ENCODE peak calls at places on chromosomes 16 and 17, in four cellular contexts. B is K562, P is H1, Z is WTC11. D is an unnamed sample.

GRCh38 chr17:14737984-14738651 is 437.2 kb downstream of the HS3ST3B1 start:
- DNase-seq in B (no peak), P (no peak), Z (no peak), D (no peak)

GRCh38 chr16:54657709-54658102 is 273.0 kb upstream of the IRX5 start:
- DNase-seq in B (no peak), P (no peak), Z (no peak), D (no peak)

GRCh38 chr17:29590261-29590978 is 972 bp upstream of the GIT1 start:
- DNase-seq in B (no peak), P (no peak), Z (no peak), D (no peak)

GRCh38 chr17:17758443-17758842 is 77.2 kb downstream of the RAI1 start:
- DNase-seq in B (no peak), P (no peak), Z (no peak), D (no peak)

GRCh38 chr16:31331807-31332301 is 23.1 kb upstream of the ITGAX start:
- DNase-seq in B (no peak), P (no peak), Z (no peak), D (no peak)

GRCh38 chr17:38325221-38325851 is 18.4 kb downstream of the GPR179 start:
- DNase-seq in B (no peak), P (no peak), Z (no peak), D (peak; percentile 51)

GRCh38 chr16:50067290-50067853 is 1.6 kb downstream of the HEATR3 start:
- DNase-seq in B (no peak), P (no peak), Z (no peak), D (peak; percentile 53)

GRCh38 chr17:31309525-31309924 is 4.3 kb downstream of the EVI2B start:
- DNase-seq in B (no peak), P (no peak), Z (no peak), D (no peak)

GRCh38 chr17:57121308-57122042 is 36.4 kb downstream of the AKAP1 start:
- DNase-seq in B (peak; percentile 54), P (no peak), Z (peak; percentile 70), D (peak; percentile 80)

GRCh38 chr17:81323411-81323868 is 28.3 kb upstream of the SLC38A10 start:
- DNase-seq in B (no peak), P (no peak), Z (no peak), D (peak; percentile 86)

GRCh38 chr17:42509409-42509808 is 26.6 kb upstream of the NAGLU start:
- DNase-seq in B (no peak), P (no peak), Z (no peak), D (no peak)
- TF ChIP-seq TEAD4 in B (no peak), P (no peak), Z (no peak), D (no peak)

DNA sequence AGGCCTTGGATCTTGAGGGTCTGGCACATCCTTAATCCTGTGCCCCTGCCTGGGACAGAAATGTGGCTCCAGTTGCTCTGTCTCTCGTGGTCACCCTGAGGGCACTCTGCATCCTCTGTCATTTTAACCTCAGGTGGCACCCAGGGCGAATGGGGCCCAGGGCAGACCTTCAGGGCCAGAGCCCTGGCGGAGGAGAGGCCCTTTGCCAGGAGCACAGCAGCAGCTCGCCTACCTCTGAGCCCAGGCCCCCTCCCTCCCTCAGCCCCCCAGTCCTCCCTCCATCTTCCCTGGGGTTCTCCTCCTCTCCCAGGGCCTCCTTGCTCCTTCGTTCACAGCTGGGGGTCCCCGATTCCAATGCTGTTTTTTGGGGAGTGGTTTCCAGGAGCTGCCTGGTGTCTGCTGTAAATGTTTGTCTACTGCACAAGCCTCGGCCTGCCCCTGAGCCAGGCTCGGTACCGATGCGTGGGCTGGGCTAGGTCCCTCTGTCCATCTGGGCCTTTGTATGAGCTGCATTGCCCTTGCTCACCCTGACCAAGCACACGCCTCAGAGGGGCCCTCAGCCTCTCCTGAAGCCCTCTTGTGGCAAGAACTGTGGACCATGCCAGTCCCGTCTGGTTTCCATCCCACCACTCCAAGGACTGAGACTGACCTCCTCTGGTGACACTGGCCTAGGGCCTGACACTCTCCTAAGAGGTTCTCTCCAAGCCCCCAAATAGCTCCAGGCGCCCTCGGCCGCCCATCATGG is 4.0 kb upstream of the ADGRG3 start:
- DNase-seq in B (no peak), P (no peak), Z (no peak), D (no peak)
- TF ChIP-seq TEAD4 in B (no peak), P (no peak), Z (no peak), D (no peak)

GRCh38 chr16:21953541-21953902 is 361 bp downstream of the UQCRC2 start:
- DNase-seq in B (no peak), P (no peak), Z (no peak), D (no peak)

GRCh38 chr16:21952040-21952792 is 945 bp upstream of the UQCRC2 start:
- DNase-seq in B (peak; percentile 73), P (no peak), Z (peak; percentile 60), D (peak; percentile 66)

GRCh38 chr16:21949713-21950260 is 3.4 kb upstream of the UQCRC2 start:
- DNase-seq in B (no peak), P (no peak), Z (no peak), D (no peak)

GRCh38 chr16:21950782-21951521 is 2.2 kb upstream of the UQCRC2 start:
- DNase-seq in B (peak; percentile 48), P (no peak), Z (no peak), D (peak; percentile 34)

DNA sequence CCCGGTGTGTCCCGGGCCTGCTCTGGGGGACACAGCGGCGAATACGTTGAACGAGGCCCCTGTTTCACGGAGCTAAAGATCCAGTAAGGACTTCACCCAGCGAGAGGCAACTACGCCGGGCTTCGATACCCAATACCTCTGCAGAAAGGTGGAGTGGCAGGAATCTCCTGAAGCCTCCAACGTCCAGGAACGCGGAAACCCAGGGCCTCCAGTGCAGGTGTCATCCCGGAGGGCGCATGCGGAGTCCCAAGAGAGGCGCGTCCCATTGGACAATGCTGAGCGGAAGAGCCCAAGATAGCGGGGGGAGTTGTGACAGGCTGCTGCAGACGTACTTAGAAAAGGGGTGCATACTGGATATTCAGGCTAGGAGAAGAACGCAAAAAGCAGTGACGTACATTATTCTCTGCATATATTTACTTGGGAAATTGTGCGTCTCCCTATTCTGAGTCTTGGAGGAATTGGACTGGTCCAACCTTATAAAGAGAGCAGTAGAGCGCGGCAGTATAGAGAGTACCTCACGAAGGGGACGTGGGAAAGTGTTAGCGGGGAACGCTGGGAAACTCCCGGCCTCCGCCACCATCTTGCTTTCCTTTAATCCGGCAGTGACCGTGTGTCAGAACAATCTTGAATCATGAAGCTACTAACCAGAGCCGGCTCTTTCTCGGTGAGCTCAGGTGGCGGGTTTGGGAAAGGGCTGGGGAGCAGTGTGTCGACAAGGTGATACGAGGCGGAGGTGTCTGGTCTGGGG is at the start of gene UQCRC2:
- DNase-seq in B (peak; percentile 91), P (peak; percentile 64), Z (peak; percentile 85), D (peak; percentile 86)
- TF ChIP-seq TEAD4 in B (peak; percentile 87), P (no peak), Z (no peak), D (no peak)

DNA sequence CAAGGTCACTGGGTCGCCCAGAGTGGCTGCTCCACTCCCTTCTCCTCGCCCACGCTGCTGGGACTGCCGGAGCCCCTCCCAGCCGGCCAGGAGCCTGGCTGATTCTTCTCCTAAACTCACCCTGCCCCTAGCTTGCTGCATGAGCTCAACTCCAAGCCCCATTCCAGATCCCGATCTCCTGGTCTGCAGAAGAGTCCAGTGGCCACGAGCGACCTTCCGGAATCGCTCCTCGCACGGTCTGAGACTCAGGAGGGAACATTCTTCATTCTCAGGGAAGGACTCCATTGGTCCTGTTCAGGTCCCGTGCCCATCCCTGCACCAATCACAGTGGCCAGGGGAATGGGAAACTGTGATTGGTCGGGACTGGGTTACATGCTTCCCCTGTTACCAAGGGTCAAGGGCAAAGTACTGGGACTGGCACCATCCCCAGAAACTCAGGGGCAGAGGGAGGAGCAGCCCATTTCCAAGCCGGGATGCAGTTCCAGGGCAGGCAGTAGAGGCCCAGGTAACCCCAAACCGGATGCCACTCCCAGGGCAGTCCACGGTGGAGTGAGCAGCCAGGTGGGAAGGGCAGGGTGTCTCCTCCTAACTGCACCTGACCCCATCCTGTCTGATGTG is 24.5 kb upstream of the CIBAR2 start:
- DNase-seq in B (no peak), P (no peak), Z (no peak), D (peak; percentile 74)
- TF ChIP-seq TEAD4 in B (no peak), P (no peak), Z (no peak), D (no peak)

GRCh38 chr16:1126577-1126976 is 26.3 kb upstream of the CACNA1H start:
- DNase-seq in B (no peak), P (no peak), Z (no peak), D (no peak)
- TF ChIP-seq TEAD4 in B (no peak), P (no peak), Z (no peak), D (no peak)

GRCh38 chr17:70901870-70902269 is 732.5 kb downstream of the KCNJ2 start:
- DNase-seq in B (no peak), P (no peak), Z (no peak), D (no peak)

GRCh38 chr17:70906808-70907207 is 737.5 kb downstream of the KCNJ2 start:
- DNase-seq in B (no peak), P (no peak), Z (no peak), D (peak; percentile 64)

DNA sequence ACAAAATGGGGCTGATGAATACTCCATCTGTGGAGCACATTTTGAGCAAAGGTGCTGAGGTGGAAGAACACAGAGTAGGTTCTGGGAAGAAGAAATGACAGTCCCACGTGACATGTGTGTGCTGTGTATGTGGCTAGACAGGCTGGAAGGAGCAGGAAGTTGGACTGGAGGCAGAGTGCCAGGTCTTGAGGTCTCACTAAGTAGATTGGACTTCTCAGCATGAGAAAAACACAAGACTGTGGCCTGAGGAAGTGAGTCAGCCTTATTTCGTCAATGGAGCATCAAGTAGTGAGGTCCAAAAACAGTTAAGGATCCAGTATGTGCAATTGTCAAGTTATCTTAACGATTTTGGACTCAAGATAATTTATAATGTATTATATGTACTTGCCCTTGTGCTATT is 736.5 kb downstream of the KCNJ2 start:
- DNase-seq in B (no peak), P (no peak), Z (no peak), D (no peak)
- TF ChIP-seq TEAD4 in B (no peak), P (no peak), Z (no peak), D (no peak)

GRCh38 chr16:87635541-87636049 is 33.3 kb downstream of the JPH3 start:
- DNase-seq in B (peak; percentile 63), P (no peak), Z (peak; percentile 68), D (peak; percentile 91)
- TF ChIP-seq TEAD4 in B (no peak), P (no peak), Z (no peak), D (no peak)

GRCh38 chr17:66897141-66897540 is 62.2 kb downstream of the CACNG5 start:
- DNase-seq in B (no peak), P (no peak), Z (no peak), D (no peak)
- TF ChIP-seq TEAD4 in B (no peak), P (no peak), Z (no peak), D (no peak)

GRCh38 chr16:84369105-84369504 is 767 bp downstream of the ATP2C2 start:
- DNase-seq in B (no peak), P (no peak), Z (peak; percentile 38), D (no peak)

GRCh38 chr16:84368327-84368996 is at the start of gene ATP2C2:
- DNase-seq in B (peak; percentile 42), P (peak; percentile 66), Z (peak; percentile 89), D (peak; percentile 38)

GRCh38 chr16:84370723-84371552 is 2.6 kb downstream of the ATP2C2 start:
- DNase-seq in B (no peak), P (no peak), Z (no peak), D (no peak)

GRCh38 chr16:84371553-84371865 is 3.2 kb downstream of the ATP2C2 start:
- DNase-seq in B (no peak), P (no peak), Z (no peak), D (no peak)

GRCh38 chr16:84369938-84370627 is 1.7 kb downstream of the ATP2C2 start:
- DNase-seq in B (no peak), P (no peak), Z (no peak), D (no peak)
- TF ChIP-seq TEAD4 in B (no peak), P (peak; percentile 91), Z (no peak), D (no peak)

GRCh38 chr16:69399361-69399760 is 13.6 kb upstream of the TERF2 start:
- DNase-seq in B (no peak), P (no peak), Z (no peak), D (no peak)
- TF ChIP-seq TEAD4 in B (no peak), P (no peak), Z (no peak), D (no peak)